ENCODE peak calls at places on chromosomes 5 and 9, in five cellular contexts. L is SK-N-SH, B is HepG2, W is K562, U is HCT116. C is an unnamed sample.

GRCh38 chr5:127988149-127988755 is 95.3 kb upstream of the SLC12A2 start:
- DNase-seq in L (no peak), B (peak; percentile 10), W (no peak), U (peak; percentile 48), C (no peak)

GRCh38 chr5:56298329-56298962 is 65.3 kb upstream of the ANKRD55 start:
- DNase-seq in W (no peak), U (no peak), L (no peak), B (no peak), C (no peak)

GRCh38 chr5:160545832-160546231 is 124.2 kb downstream of the PTTG1 start:
- DNase-seq in L (no peak), W (no peak), B (no peak), U (no peak), C (no peak)

GRCh38 chr9:22683393-22684075 is 236.9 kb downstream of the DMRTA1 start:
- DNase-seq in L (no peak), W (no peak), B (no peak), U (no peak), C (no peak)

GRCh38 chr5:80215523-80215922 is 40.3 kb downstream of the SERINC5 start:
- DNase-seq in U (no peak), B (peak; percentile 68), W (no peak), L (no peak), C (no peak)

GRCh38 chr5:92769986-92770385 is 811.0 kb downstream of the NR2F1-AS1 start:
- DNase-seq in B (no peak), L (no peak), U (no peak), W (no peak), C (no peak)

GRCh38 chr9:35669331-35670145 is 4.2 kb upstream of the CA9 start:
- DNase-seq in U (no peak), W (no peak), B (peak; percentile 98), L (no peak), C (peak; percentile 93)

GRCh38 chr9:123426406-123426805 is 70.4 kb downstream of the CRB2 start:
- DNase-seq in L (no peak), U (no peak), B (no peak), W (no peak), C (peak; percentile 56)

GRCh38 chr5:52771343-52772039 is 16.2 kb upstream of the ITGA1 start:
- DNase-seq in L (no peak), B (no peak), W (no peak), U (no peak), C (no peak)

GRCh38 chr5:76808142-76808691 is 10.6 kb upstream of the F2RL1 start:
- DNase-seq in W (no peak), U (no peak), L (no peak), B (no peak), C (no peak)

GRCh38 chr9:21969011-21969935 is 24.9 kb downstream of the CDKN2A start:
- DNase-seq in B (no peak), U (no peak), W (no peak), L (no peak), C (no peak)

GRCh38 chr9:116377179-116377790 is 223.7 kb downstream of the PAPPA start:
- DNase-seq in B (no peak), L (no peak), U (peak; percentile 57), W (no peak), C (no peak)

GRCh38 chr5:181149806-181150733 is 2.7 kb downstream of the OR2V2 start:
- DNase-seq in U (no peak), W (no peak), B (no peak), L (no peak), C (no peak)

GRCh38 chr9:130243015-130243881 is 22.3 kb upstream of the HMCN2 start:
- DNase-seq in B (peak; percentile 65), L (peak; percentile 85), W (peak; percentile 85), U (peak; percentile 47), C (peak; percentile 62)

GRCh38 chr5:27472000-27472763 is 433.8 kb upstream of the CDH9 start:
- DNase-seq in W (peak; percentile 65), U (no peak), B (peak; percentile 98), L (peak; percentile 3), C (peak; percentile 91)

GRCh38 chr9:88991066-88992030 is at the start of gene S1PR3:
- DNase-seq in U (no peak), W (peak; percentile 66), L (peak; percentile 94), B (no peak), C (peak; percentile 52)

GRCh38 chr9:25724424-25724823 is 46.2 kb upstream of the TUSC1 start:
- DNase-seq in W (no peak), U (no peak), L (no peak), B (no peak), C (peak; percentile 4)

GRCh38 chr9:130467371-130467770 is 22.6 kb downstream of the ASS1 start:
- DNase-seq in U (no peak), L (no peak), B (no peak), W (no peak), C (no peak)

GRCh38 chr5:103041071-103041676 is 78.8 kb downstream of the GIN1 start:
- DNase-seq in U (peak; percentile 49), B (peak; percentile 20), L (peak; percentile 48), W (no peak), C (peak; percentile 71)

GRCh38 chr5:103148213-103148612 is 28.1 kb downstream of the PPIP5K2 start:
- DNase-seq in B (no peak), W (no peak), L (no peak), U (no peak), C (no peak)

GRCh38 chr9:38362912-38363588 is 29.5 kb upstream of the ALDH1B1 start:
- DNase-seq in W (peak; percentile 25), B (peak; percentile 49), U (peak; percentile 63), L (peak; percentile 70), C (peak; percentile 74)

GRCh38 chr5:181259974-181260719 is 796 bp downstream of the TRIM52 start:
- DNase-seq in L (peak; percentile 36), B (no peak), U (no peak), W (no peak), C (no peak)

GRCh38 chr9:15264918-15265317 is 42.1 kb downstream of the TTC39B start:
- DNase-seq in W (no peak), B (no peak), U (no peak), L (peak; percentile 37), C (no peak)

GRCh38 chr9:121636411-121636865 is 15.0 kb upstream of the DAB2IP start:
- DNase-seq in B (no peak), L (peak; percentile 60), W (no peak), U (no peak), C (no peak)

GRCh38 chr9:34664281-34665108 is 2.0 kb upstream of the CCL27 start:
- DNase-seq in L (peak; percentile 69), B (peak; percentile 67), U (peak; percentile 75), W (peak; percentile 57), C (peak; percentile 85)

GRCh38 chr5:5304361-5305035 is 118.0 kb upstream of the ICE1 start:
- DNase-seq in L (no peak), B (no peak), W (no peak), U (no peak), C (no peak)

GRCh38 chr5:180343110-180343845 is 9.9 kb downstream of the GFPT2 start:
- DNase-seq in L (no peak), W (no peak), U (no peak), B (no peak), C (no peak)

GRCh38 chr5:112555691-112556090 is 136.6 kb upstream of the EPB41L4A start:
- DNase-seq in L (no peak), B (no peak), U (no peak), W (no peak), C (no peak)

GRCh38 chr9:92538541-92538940 is 2.8 kb upstream of the ECM2 start:
- DNase-seq in B (no peak), L (no peak), U (no peak), W (no peak), C (no peak)

GRCh38 chr5:167777746-167778145 is 513.7 kb upstream of the WWC1 start:
- DNase-seq in W (no peak), B (no peak), U (no peak), L (no peak), C (no peak)

GRCh38 chr5:129631946-129632345 is 115.9 kb upstream of the MINAR2 start:
- DNase-seq in W (no peak), L (no peak), B (no peak), U (no peak), C (no peak)

GRCh38 chr9:136482046-136482792 is 621 bp downstream of the SEC16A start:
- DNase-seq in U (no peak), B (no peak), L (peak; percentile 75), W (no peak), C (peak; percentile 45)
- TF ChIP-seq JUND in U (no peak), B (no peak), L (no peak), W (no peak), C (no peak)

GRCh38 chr9:74935008-74935407 is 17.7 kb downstream of the C9orf40 start:
- DNase-seq in W (no peak), B (no peak), L (peak; percentile 10), U (no peak), C (no peak)
- TF ChIP-seq JUND in W (no peak), B (no peak), L (no peak), U (no peak), C (no peak)

GRCh38 chr5:170681013-170681433 is 102.5 kb upstream of the GABRP start:
- DNase-seq in B (no peak), L (peak; percentile 57), W (no peak), U (no peak), C (peak; percentile 47)
- TF ChIP-seq JUND in B (no peak), L (no peak), W (no peak), U (no peak), C (no peak)

GRCh38 chr5:174549254-174549653 is 175.1 kb upstream of the MSX2 start:
- DNase-seq in W (no peak), L (no peak), B (no peak), U (no peak), C (no peak)
- TF ChIP-seq JUND in W (no peak), L (no peak), B (no peak), U (no peak), C (no peak)

C was measured in T47D.